ENCODE peak calls at places on chromosome 18, in eight cellular contexts. P is activated CD8-positive, alpha-beta T cell treated with anti-CD3 and anti-CD28 coated beads for 36 hours; R is activated T-helper 1 cell treated with Interleukin-2 at 50 U/mL for 16 hours; Y is amygdala; E is smooth muscle cell of the brain vasculature; U is T-helper 1 cell; X is cardiac septum; V is activated effector memory CD4-positive, alpha-beta T cell treated with anti-CD3 and anti-CD28 coated beads, Interleukin-2, amount 50 U/mL, for 16 hours. B is an unnamed sample.

GRCh38 chr18:46424898-46425297 is 232.1 kb downstream of the LOXHD1 start:
- DNase-seq in U (no peak), P (no peak), E (no peak), Y (no peak), R (no peak), V (no peak), X (peak; percentile 70), B (no peak)

GRCh38 chr18:32114293-32114692 is 22.6 kb downstream of the RNF138 start:
- DNase-seq in X (no peak), V (no peak), E (no peak), R (no peak), U (no peak), Y (no peak), P (no peak), B (no peak)

GRCh38 chr18:13604751-13605150 is 121.6 kb downstream of the FAM210A start:
- DNase-seq in Y (no peak), X (no peak), U (no peak), E (no peak), V (no peak), R (no peak), P (no peak), B (no peak)

GRCh38 chr18:58525517-58525916 is 103.4 kb downstream of the ALPK2 start:
- DNase-seq in E (no peak), U (no peak), V (peak; percentile 72), Y (no peak), P (peak; percentile 80), X (no peak), R (no peak), B (no peak)

GRCh38 chr18:12679183-12679786 is 21.4 kb upstream of the SPIRE1 start:
- DNase-seq in Y (peak; percentile 13), X (peak; percentile 82), U (no peak), R (no peak), P (no peak), E (no peak), V (no peak), B (no peak)

GRCh38 chr18:76351961-76352581 is 143.0 kb downstream of the ZNF516 start:
- DNase-seq in X (peak; percentile 79), R (no peak), V (no peak), E (no peak), P (no peak), Y (no peak), U (no peak), B (no peak)

GRCh38 chr18:21115519-21116411 is 4.2 kb upstream of the ROCK1 start:
- DNase-seq in U (no peak), R (no peak), X (no peak), E (no peak), P (peak; percentile 12), Y (no peak), V (no peak), B (no peak)

GRCh38 chr18:75173125-75173432 is 35.9 kb downstream of the PTGR3 start:
- DNase-seq in Y (no peak), U (no peak), P (no peak), R (no peak), V (no peak), E (no peak), X (no peak), B (no peak)

GRCh38 chr18:29154758-29155725 is 978.1 kb upstream of the CDH2 start:
- DNase-seq in E (no peak), Y (no peak), U (no peak), X (no peak), P (no peak), V (no peak), R (no peak), B (no peak)

GRCh38 chr18:60020107-60020925 is 120.5 kb downstream of the PMAIP1 start:
- DNase-seq in Y (no peak), P (no peak), E (no peak), R (no peak), V (no peak), U (no peak), X (no peak), B (no peak)

GRCh38 chr18:58272779-58273500 is 228.9 kb downstream of the NEDD4L start:
- DNase-seq in Y (no peak), P (no peak), X (no peak), V (no peak), U (no peak), E (no peak), R (no peak), B (no peak)

GRCh38 chr18:50636366-50637057 is 76.6 kb downstream of the MAPK4 start:
- DNase-seq in R (no peak), U (no peak), Y (no peak), P (no peak), X (peak; percentile 54), E (no peak), V (no peak), B (no peak)

GRCh38 chr18:53756607-53756972 is 467.9 kb downstream of the MBD2 start:
- DNase-seq in V (no peak), U (no peak), R (no peak), Y (no peak), P (no peak), X (no peak), E (no peak), B (no peak)

GRCh38 chr18:13526519-13526918 is 199.8 kb downstream of the FAM210A start:
- DNase-seq in U (no peak), R (no peak), P (no peak), X (no peak), Y (no peak), V (no peak), E (no peak), B (peak; percentile 16)

GRCh38 chr18:33577688-33578370 is at the start of gene ASXL3:
- DNase-seq in X (no peak), E (no peak), Y (peak; percentile 60), U (no peak), P (no peak), R (no peak), V (no peak), B (no peak)

GRCh38 chr18:47050468-47050867 is 15.0 kb upstream of the ELOA2 start:
- DNase-seq in R (no peak), U (no peak), P (peak; percentile 28), Y (peak; percentile 0), X (no peak), E (peak; percentile 28), V (no peak), B (no peak)

GRCh38 chr18:42578781-42579180 is 536.7 kb downstream of the RIT2 start:
- DNase-seq in P (no peak), V (no peak), R (no peak), E (no peak), Y (no peak), U (no peak), X (no peak), B (no peak)

GRCh38 chr18:23163786-23164583 is 28.7 kb downstream of the CABLES1 start:
- DNase-seq in R (no peak), P (no peak), U (no peak), V (no peak), Y (no peak), X (no peak), E (no peak), B (no peak)

GRCh38 chr18:79385749-79386341 is 9.9 kb upstream of the NFATC1 start:
- DNase-seq in R (no peak), X (peak; percentile 65), E (no peak), Y (no peak), V (no peak), P (no peak), U (no peak), B (peak; percentile 79)

GRCh38 chr18:74942319-74942910 is 266.5 kb downstream of the PTGR3 start:
- DNase-seq in X (no peak), Y (no peak), R (no peak), E (no peak), U (no peak), P (no peak), V (peak; percentile 68), B (no peak)

GRCh38 chr18:61697306-61697909 is 195.4 kb downstream of the RNF152 start:
- DNase-seq in P (no peak), R (no peak), U (no peak), Y (no peak), E (no peak), X (no peak), V (no peak), B (no peak)

GRCh38 chr18:23365602-23366001 is 87.5 kb upstream of the RIOK3 start:
- DNase-seq in P (no peak), U (no peak), X (no peak), E (no peak), Y (no peak), V (no peak), R (no peak), B (no peak)

GRCh38 chr18:59357928-59358327 is 1.1 kb downstream of the LMAN1 start:
- DNase-seq in P (peak; percentile 19), E (no peak), U (no peak), R (no peak), Y (no peak), X (no peak), V (no peak), B (no peak)

GRCh38 chr18:6498265-6498664 is 83.6 kb upstream of the L3MBTL4 start:
- DNase-seq in X (no peak), U (no peak), E (no peak), Y (no peak), P (no peak), V (no peak), R (no peak), B (no peak)

GRCh38 chr18:33184918-33185317 is 255.6 kb downstream of the CCDC178 start:
- DNase-seq in R (no peak), P (no peak), Y (no peak), E (no peak), X (no peak), U (no peak), V (no peak), B (no peak)

GRCh38 chr18:70288171-70288850 is 534 bp upstream of the SOCS6 start:
- DNase-seq in U (no peak), R (no peak), X (no peak), E (no peak), V (no peak), Y (no peak), P (no peak), B (no peak)

GRCh38 chr18:35186491-35187034 is 54.3 kb upstream of the ZNF397 start:
- DNase-seq in X (no peak), R (no peak), P (no peak), Y (no peak), V (no peak), E (no peak), U (no peak), B (no peak)

GRCh38 chr18:10851824-10852225 is 297.5 kb downstream of the PIEZO2 start:
- DNase-seq in U (no peak), R (no peak), X (no peak), V (no peak), Y (no peak), P (no peak), E (peak; percentile 29), B (no peak)

GRCh38 chr18:9766076-9766481 is 58.0 kb downstream of the RAB31 start:
- DNase-seq in U (no peak), X (no peak), Y (no peak), P (no peak), R (no peak), E (no peak), V (no peak), B (no peak)

GRCh38 chr18:74378179-74378682 is 62.6 kb downstream of the C18orf63 start:
- DNase-seq in Y (no peak), P (peak; percentile 34), R (no peak), X (no peak), E (no peak), V (peak; percentile 53), U (peak; percentile 6), B (no peak)

GRCh38 chr18:57806891-57807280 is 3.8 kb upstream of the ATP8B1 start:
- DNase-seq in E (no peak), Y (no peak), R (no peak), P (no peak), V (no peak), X (no peak), U (no peak), B (no peak)

GRCh38 chr18:22674300-22674699 is 256.6 kb upstream of the CTAGE1 start:
- DNase-seq in V (no peak), Y (no peak), E (peak; percentile 77), P (no peak), R (no peak), X (no peak), U (no peak), B (no peak)

GRCh38 chr18:32018331-32019250 is at the start of gene RNF125:
- DNase-seq in P (peak; percentile 91), X (peak; percentile 94), R (peak; percentile 84), Y (peak; percentile 53), V (peak; percentile 94), E (peak; percentile 47), U (peak; percentile 78), B (peak; percentile 94)

GRCh38 chr18:902179-902718 is 2.4 kb upstream of the ADCYAP1 start:
- DNase-seq in R (no peak), Y (peak; percentile 34), P (no peak), X (no peak), U (no peak), V (no peak), E (no peak), B (no peak)

B was measured in mesenteric fat pad.